ENCODE peak calls at places on chromosomes 2 and 18, in ten cellular contexts. A, J, E, Y, Q, W, K, B, X and O are unnamed samples.
A peak's percentile ranks its signal among the peaks of the same experiment; 100 is the strongest.

GRCh38 chr2:9998916-9999654 is 44.3 kb upstream of the KLF11 start:
- DNase-seq in A (no peak), J (no peak), E (no peak), Y (no peak), Q (no peak), W (no peak), K (no peak), B (no peak), X (no peak), O (no peak)

GRCh38 chr2:88857274-88857741 is 165.8 kb downstream of the RPIA start:
- DNase-seq in A (no peak), J (no peak), E (no peak), Y (no peak), Q (no peak), W (no peak), K (no peak), B (no peak), X (no peak), O (no peak)

GRCh38 chr2:195016821-195017220 is 640.2 kb upstream of the SLC39A10 start:
- DNase-seq in A (no peak), J (no peak), E (no peak), Y (no peak), Q (no peak), W (no peak), K (no peak), B (no peak), X (no peak), O (no peak)

GRCh38 chr2:177617849-177618248 is 225.3 kb downstream of the AGPS start:
- DNase-seq in A (no peak), J (no peak), E (no peak), Y (no peak), Q (no peak), W (no peak), K (no peak), B (no peak), X (no peak), O (no peak)

GRCh38 chr18:45854036-45854586 is 28.6 kb downstream of the SIGLEC15 start:
- DNase-seq in A (no peak), J (no peak), E (no peak), Y (no peak), Q (no peak), W (no peak), K (no peak), B (no peak), X (no peak), O (no peak)

GRCh38 chr2:147603434-147604225 is 241.2 kb upstream of the ACVR2A start:
- DNase-seq in A (no peak), J (no peak), E (no peak), Y (no peak), Q (no peak), W (no peak), K (no peak), B (no peak), X (no peak), O (no peak)

GRCh38 chr2:128319773-128320608 is 1.3 kb upstream of the HS6ST1 start:
- DNase-seq in A (no peak), J (no peak), E (no peak), Y (no peak), Q (no peak), W (peak; percentile 1), K (no peak), B (no peak), X (no peak), O (peak; percentile 68)

GRCh38 chr2:13252615-13253014 is 535.9 kb downstream of the TRIB2 start:
- DNase-seq in A (no peak), J (no peak), E (no peak), Y (no peak), Q (peak; percentile 9), W (no peak), K (no peak), B (no peak), X (no peak), O (no peak)

GRCh38 chr18:74778191-74778847 is 180.6 kb downstream of the ZNF407 start:
- DNase-seq in A (no peak), J (no peak), E (no peak), Y (no peak), Q (peak; percentile 11), W (no peak), K (no peak), B (no peak), X (no peak), O (no peak)

GRCh38 chr2:227482638-227483340 is 10.8 kb downstream of the AGFG1 start:
- DNase-seq in A (no peak), J (no peak), E (no peak), Y (no peak), Q (no peak), W (no peak), K (no peak), B (no peak), X (no peak), O (no peak)

GRCh38 chr2:155825876-155826275 is 506.6 kb downstream of the NR4A2 start:
- DNase-seq in A (no peak), J (no peak), E (no peak), Y (no peak), Q (no peak), W (no peak), K (no peak), B (no peak), X (no peak), O (no peak)

GRCh38 chr18:6857305-6857704 is 127.8 kb downstream of the ARHGAP28 start:
- DNase-seq in A (no peak), J (no peak), E (no peak), Y (no peak), Q (no peak), W (no peak), K (no peak), B (no peak), X (no peak), O (no peak)

GRCh38 chr2:167404896-167405295 is 516.6 kb downstream of the XIRP2 start:
- DNase-seq in A (no peak), J (no peak), E (no peak), Y (no peak), Q (peak; percentile 39), W (no peak), K (no peak), B (no peak), X (no peak), O (no peak)

GRCh38 chr2:219120082-219120481 is 40.5 kb downstream of the NHEJ1 start:
- DNase-seq in A (no peak), J (no peak), E (no peak), Y (no peak), Q (no peak), W (no peak), K (no peak), B (no peak), X (no peak), O (no peak)

GRCh38 chr18:67109535-67109934 is 407.0 kb downstream of the DSEL start:
- DNase-seq in A (no peak), J (no peak), E (no peak), Y (no peak), Q (no peak), W (no peak), K (no peak), B (no peak), X (no peak), O (no peak)

GRCh38 chr18:37385846-37386435 is 179.7 kb downstream of the CELF4 start:
- DNase-seq in A (peak; percentile 9), J (no peak), E (no peak), Y (no peak), Q (peak; percentile 54), W (no peak), K (no peak), B (no peak), X (no peak), O (no peak)

GRCh38 chr2:44767691-44768090 is 173.8 kb upstream of the SIX3 start:
- DNase-seq in A (no peak), J (no peak), E (no peak), Y (no peak), Q (no peak), W (no peak), K (no peak), B (no peak), X (no peak), O (no peak)

GRCh38 chr2:46050489-46050888 is 246.7 kb upstream of the EPAS1 start:
- DNase-seq in A (no peak), J (no peak), E (no peak), Y (no peak), Q (no peak), W (no peak), K (no peak), B (no peak), X (no peak), O (no peak)